ENCODE peak calls at places on chromosomes 11 and 22, in eight cellular contexts. One of them, this sample, is unnamed.
A peak's percentile ranks its signal among the peaks of the same experiment; 100 is the strongest.

GRCh38 chr11:69638941-69639681 is 1.8 kb upstream of the CCND1 start:
- DNase-seq in HepG2: peak; percentile 90
- DNase-seq in CD8-positive, alpha-beta memory T cell: no peak
- DNase-seq in foreskin keratinocyte: peak; percentile 84
- DNase-seq in transverse colon: peak; percentile 94
- DNase-seq in esophagus squamous epithelium: no peak
- DNase-seq in adrenal gland: peak; percentile 96
- DNase-seq in brain microvascular endothelial cell: peak; percentile 97
- DNase-seq in this sample: peak; percentile 96

GRCh38 chr11:121814962-121815361 is 301.1 kb downstream of the BLID start:
- DNase-seq in foreskin keratinocyte: peak; percentile 58
- DNase-seq in HepG2: no peak
- DNase-seq in CD8-positive, alpha-beta memory T cell: no peak
- DNase-seq in adrenal gland: peak; percentile 27
- DNase-seq in transverse colon: no peak
- DNase-seq in esophagus squamous epithelium: no peak
- DNase-seq in brain microvascular endothelial cell: no peak
- DNase-seq in this sample: no peak

GRCh38 chr11:64230209-64230984 is at the start of gene DNAJC4:
- DNase-seq in adrenal gland: peak; percentile 90
- DNase-seq in foreskin keratinocyte: no peak
- DNase-seq in CD8-positive, alpha-beta memory T cell: peak; percentile 87
- DNase-seq in brain microvascular endothelial cell: peak; percentile 82
- DNase-seq in HepG2: peak; percentile 96
- DNase-seq in transverse colon: peak; percentile 96
- DNase-seq in esophagus squamous epithelium: peak; percentile 76
- DNase-seq in this sample: peak; percentile 96

GRCh38 chr11:6864436-6864835 is 1.6 kb downstream of the OR10A2 start:
- DNase-seq in esophagus squamous epithelium: no peak
- DNase-seq in CD8-positive, alpha-beta memory T cell: no peak
- DNase-seq in HepG2: no peak
- DNase-seq in adrenal gland: no peak
- DNase-seq in transverse colon: no peak
- DNase-seq in brain microvascular endothelial cell: peak; percentile 42
- DNase-seq in foreskin keratinocyte: peak; percentile 1
- DNase-seq in this sample: no peak

GRCh38 chr11:76667271-76667818 is 3.2 kb downstream of the LRRC32 start:
- DNase-seq in foreskin keratinocyte: no peak
- DNase-seq in adrenal gland: peak; percentile 8
- DNase-seq in esophagus squamous epithelium: no peak
- DNase-seq in transverse colon: peak; percentile 4
- DNase-seq in CD8-positive, alpha-beta memory T cell: no peak
- DNase-seq in HepG2: no peak
- DNase-seq in brain microvascular endothelial cell: no peak
- DNase-seq in this sample: peak; percentile 31

GRCh38 chr11:46375392-46376101 is 5.9 kb upstream of the MDK start:
- DNase-seq in adrenal gland: no peak
- DNase-seq in CD8-positive, alpha-beta memory T cell: no peak
- DNase-seq in transverse colon: no peak
- DNase-seq in foreskin keratinocyte: no peak
- DNase-seq in HepG2: no peak
- DNase-seq in brain microvascular endothelial cell: no peak
- DNase-seq in esophagus squamous epithelium: no peak
- DNase-seq in this sample: no peak

GRCh38 chr22:20089226-20089976 is 9.4 kb downstream of the DGCR8 start:
- DNase-seq in foreskin keratinocyte: peak; percentile 17
- DNase-seq in brain microvascular endothelial cell: no peak
- DNase-seq in esophagus squamous epithelium: no peak
- DNase-seq in HepG2: no peak
- DNase-seq in CD8-positive, alpha-beta memory T cell: no peak
- DNase-seq in transverse colon: no peak
- DNase-seq in adrenal gland: no peak
- DNase-seq in this sample: no peak

GRCh38 chr11:70314730-70315129 is 44.2 kb downstream of the PPFIA1 start:
- DNase-seq in foreskin keratinocyte: no peak
- DNase-seq in HepG2: no peak
- DNase-seq in adrenal gland: no peak
- DNase-seq in esophagus squamous epithelium: no peak
- DNase-seq in transverse colon: no peak
- DNase-seq in brain microvascular endothelial cell: no peak
- DNase-seq in CD8-positive, alpha-beta memory T cell: no peak
- DNase-seq in this sample: no peak

GRCh38 chr11:88478136-88478785 is 140.7 kb upstream of the CTSC start:
- DNase-seq in esophagus squamous epithelium: no peak
- DNase-seq in CD8-positive, alpha-beta memory T cell: no peak
- DNase-seq in foreskin keratinocyte: no peak
- DNase-seq in HepG2: no peak
- DNase-seq in adrenal gland: no peak
- DNase-seq in brain microvascular endothelial cell: no peak
- DNase-seq in transverse colon: no peak
- DNase-seq in this sample: no peak

DNA sequence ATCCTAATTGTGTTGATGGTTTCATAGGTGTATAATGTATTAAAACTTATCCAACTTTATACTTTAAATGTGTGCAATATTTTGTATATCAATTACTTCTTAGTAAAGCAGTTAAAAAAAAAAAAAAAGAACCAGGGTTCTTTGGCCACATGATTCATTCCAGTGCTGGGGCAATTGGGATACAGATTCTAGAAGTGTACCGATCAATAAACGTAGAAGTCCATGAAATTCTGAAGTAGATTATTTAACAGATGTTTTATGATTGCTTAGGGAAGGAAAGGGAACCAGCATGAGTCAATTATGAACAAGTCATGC is 51.0 kb downstream of the MAPK1 start:
- DNase-seq in adrenal gland: no peak
- DNase-seq in HepG2: no peak
- DNase-seq in foreskin keratinocyte: no peak
- DNase-seq in brain microvascular endothelial cell: no peak
- DNase-seq in CD8-positive, alpha-beta memory T cell: no peak
- DNase-seq in esophagus squamous epithelium: no peak
- DNase-seq in transverse colon: no peak
- DNase-seq in this sample: no peak
- H3K27ac ChIP-seq in adrenal gland: no peak overlapping the region
- H3K27ac ChIP-seq in HepG2: no peak overlapping the region
- H3K27ac ChIP-seq in foreskin keratinocyte: no peak overlapping the region
- H3K27ac ChIP-seq in brain microvascular endothelial cell: peak overlapping the region; percentile 89
- H3K27ac ChIP-seq in CD8-positive, alpha-beta memory T cell: peak overlapping the region; percentile 71
- H3K27ac ChIP-seq in esophagus squamous epithelium: peak overlapping the region; percentile 77
- H3K27ac ChIP-seq in transverse colon: peak overlapping the region; percentile 77
- H3K27ac ChIP-seq in this sample: no peak overlapping the region

GRCh38 chr11:4560462-4560861 is 15.5 kb downstream of the OR52M1 start:
- DNase-seq in brain microvascular endothelial cell: no peak
- DNase-seq in CD8-positive, alpha-beta memory T cell: no peak
- DNase-seq in adrenal gland: no peak
- DNase-seq in foreskin keratinocyte: no peak
- DNase-seq in HepG2: no peak
- DNase-seq in esophagus squamous epithelium: no peak
- DNase-seq in transverse colon: no peak
- DNase-seq in this sample: no peak
- H3K27ac ChIP-seq in brain microvascular endothelial cell: no peak overlapping the region
- H3K27ac ChIP-seq in CD8-positive, alpha-beta memory T cell: no peak overlapping the region
- H3K27ac ChIP-seq in adrenal gland: no peak overlapping the region
- H3K27ac ChIP-seq in foreskin keratinocyte: no peak overlapping the region
- H3K27ac ChIP-seq in HepG2: no peak overlapping the region
- H3K27ac ChIP-seq in esophagus squamous epithelium: no peak overlapping the region
- H3K27ac ChIP-seq in transverse colon: no peak overlapping the region
- H3K27ac ChIP-seq in this sample: no peak overlapping the region

GRCh38 chr11:19524171-19524671 is 188.4 kb upstream of the NAV2 start:
- DNase-seq in brain microvascular endothelial cell: peak; percentile 1
- DNase-seq in esophagus squamous epithelium: no peak
- DNase-seq in foreskin keratinocyte: no peak
- DNase-seq in HepG2: no peak
- DNase-seq in adrenal gland: no peak
- DNase-seq in transverse colon: no peak
- DNase-seq in CD8-positive, alpha-beta memory T cell: no peak
- DNase-seq in this sample: peak; percentile 80

GRCh38 chr11:19525276-19525675 is 187.4 kb upstream of the NAV2 start:
- DNase-seq in CD8-positive, alpha-beta memory T cell: no peak
- DNase-seq in foreskin keratinocyte: no peak
- DNase-seq in brain microvascular endothelial cell: no peak
- DNase-seq in transverse colon: no peak
- DNase-seq in HepG2: no peak
- DNase-seq in esophagus squamous epithelium: no peak
- DNase-seq in adrenal gland: no peak
- DNase-seq in this sample: no peak

GRCh38 chr11:19525714-19526113 is 186.9 kb upstream of the NAV2 start:
- DNase-seq in adrenal gland: no peak
- DNase-seq in foreskin keratinocyte: no peak
- DNase-seq in esophagus squamous epithelium: no peak
- DNase-seq in transverse colon: no peak
- DNase-seq in HepG2: no peak
- DNase-seq in CD8-positive, alpha-beta memory T cell: no peak
- DNase-seq in brain microvascular endothelial cell: no peak
- DNase-seq in this sample: no peak

GRCh38 chr11:19530505-19530904 is 182.1 kb upstream of the NAV2 start:
- DNase-seq in transverse colon: no peak
- DNase-seq in adrenal gland: no peak
- DNase-seq in brain microvascular endothelial cell: no peak
- DNase-seq in esophagus squamous epithelium: no peak
- DNase-seq in CD8-positive, alpha-beta memory T cell: no peak
- DNase-seq in HepG2: no peak
- DNase-seq in foreskin keratinocyte: no peak
- DNase-seq in this sample: no peak

GRCh38 chr11:19526119-19526518 is 186.5 kb upstream of the NAV2 start:
- DNase-seq in foreskin keratinocyte: no peak
- DNase-seq in esophagus squamous epithelium: no peak
- DNase-seq in adrenal gland: no peak
- DNase-seq in HepG2: no peak
- DNase-seq in transverse colon: no peak
- DNase-seq in brain microvascular endothelial cell: no peak
- DNase-seq in CD8-positive, alpha-beta memory T cell: no peak
- DNase-seq in this sample: no peak
- H3K27ac ChIP-seq in foreskin keratinocyte: no peak overlapping the region
- H3K27ac ChIP-seq in esophagus squamous epithelium: no peak overlapping the region
- H3K27ac ChIP-seq in adrenal gland: no peak overlapping the region
- H3K27ac ChIP-seq in HepG2: no peak overlapping the region
- H3K27ac ChIP-seq in transverse colon: no peak overlapping the region
- H3K27ac ChIP-seq in brain microvascular endothelial cell: no peak overlapping the region
- H3K27ac ChIP-seq in CD8-positive, alpha-beta memory T cell: no peak overlapping the region
- H3K27ac ChIP-seq in this sample: no peak overlapping the region

DNA sequence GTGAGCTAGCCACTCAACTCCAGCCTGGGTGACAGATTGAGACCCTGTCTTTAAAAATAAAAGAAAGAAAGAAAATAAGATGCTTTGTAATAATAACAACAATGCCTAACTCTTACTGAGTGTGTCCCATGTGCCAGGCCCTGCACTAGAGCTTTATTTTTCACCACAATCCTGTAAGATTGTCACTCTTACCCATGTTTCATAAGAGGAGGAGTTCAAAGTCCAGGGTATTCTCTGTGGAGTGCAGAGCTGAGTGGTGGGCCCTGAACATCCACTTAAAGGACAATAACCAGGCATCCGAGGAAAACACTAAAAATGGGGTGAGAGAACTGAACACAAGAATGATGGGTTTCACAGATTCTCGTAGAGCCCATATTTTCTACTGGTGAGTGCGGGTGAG is 925 bp upstream of the C11orf52 start:
- DNase-seq in HepG2: peak; percentile 66
- DNase-seq in adrenal gland: no peak
- DNase-seq in brain microvascular endothelial cell: no peak
- DNase-seq in transverse colon: no peak
- DNase-seq in esophagus squamous epithelium: no peak
- DNase-seq in foreskin keratinocyte: no peak
- DNase-seq in CD8-positive, alpha-beta memory T cell: no peak
- DNase-seq in this sample: no peak
- H3K27ac ChIP-seq in HepG2: peak overlapping the region; percentile 66
- H3K27ac ChIP-seq in adrenal gland: no peak overlapping the region
- H3K27ac ChIP-seq in brain microvascular endothelial cell: no peak overlapping the region
- H3K27ac ChIP-seq in transverse colon: peak overlapping the region; percentile 83
- H3K27ac ChIP-seq in esophagus squamous epithelium: peak overlapping the region; percentile 84
- H3K27ac ChIP-seq in foreskin keratinocyte: no peak overlapping the region
- H3K27ac ChIP-seq in CD8-positive, alpha-beta memory T cell: no peak overlapping the region
- H3K27ac ChIP-seq in this sample: no peak overlapping the region

DNA sequence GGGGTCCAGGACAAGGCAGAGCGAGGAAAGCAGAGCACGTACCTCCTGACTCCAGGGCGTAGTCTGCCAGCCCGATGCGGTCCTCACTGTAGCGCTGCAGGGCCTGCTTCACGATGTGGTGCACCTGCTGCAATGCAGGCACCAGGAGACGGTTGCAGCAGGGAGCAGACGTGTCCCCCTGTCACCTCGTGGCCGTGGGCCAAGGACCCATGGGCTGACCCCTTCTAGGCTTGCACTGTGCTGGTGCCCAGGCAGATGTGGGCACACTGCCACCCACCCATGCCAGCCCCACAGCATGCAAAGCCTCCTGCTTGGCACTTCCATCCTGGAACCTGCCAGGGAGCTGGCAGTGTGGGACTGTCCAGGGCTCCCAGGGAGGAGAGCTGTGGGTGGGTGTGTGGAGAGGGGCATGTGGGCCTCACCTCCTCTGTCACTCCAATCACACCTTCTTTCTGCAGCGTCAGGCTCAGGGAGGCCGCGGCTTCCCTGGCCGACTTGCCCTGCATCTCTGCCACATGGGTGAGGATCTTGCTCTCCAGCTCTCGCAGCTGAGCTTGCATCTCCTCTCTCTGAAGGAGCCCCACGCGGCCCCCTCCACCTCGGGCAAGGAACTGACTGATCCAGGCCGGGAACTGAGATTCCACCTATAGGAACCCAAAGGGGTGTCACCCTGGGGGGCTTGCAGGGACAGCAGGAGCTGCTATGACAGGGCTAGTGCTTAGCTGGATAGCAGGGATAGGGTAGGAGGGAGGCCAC is 16.3 kb downstream of the SUN2 start:
- DNase-seq in HepG2: no peak
- DNase-seq in brain microvascular endothelial cell: no peak
- DNase-seq in transverse colon: no peak
- DNase-seq in esophagus squamous epithelium: no peak
- DNase-seq in adrenal gland: no peak
- DNase-seq in foreskin keratinocyte: no peak
- DNase-seq in CD8-positive, alpha-beta memory T cell: no peak
- DNase-seq in this sample: peak; percentile 58
- H3K27ac ChIP-seq in HepG2: no peak overlapping the region
- H3K27ac ChIP-seq in brain microvascular endothelial cell: no peak overlapping the region
- H3K27ac ChIP-seq in transverse colon: no peak overlapping the region
- H3K27ac ChIP-seq in esophagus squamous epithelium: no peak overlapping the region
- H3K27ac ChIP-seq in adrenal gland: no peak overlapping the region
- H3K27ac ChIP-seq in foreskin keratinocyte: no peak overlapping the region
- H3K27ac ChIP-seq in CD8-positive, alpha-beta memory T cell: no peak overlapping the region
- H3K27ac ChIP-seq in this sample: no peak overlapping the region